ENCODE peak calls at places on chromosomes 7 and 10, in eight cellular contexts. Q is ACHN; M is MCF 10A; T is left lobe of liver; H is pancreas; U is activated CD4-positive, alpha-beta T cell treated with anti-CD3 and anti-CD28 coated beads, Interleukin-2, amount 50 U/mL, for 4 hours; E is activated CD4-positive, CD25-positive, alpha-beta regulatory T cell treated with anti-CD3 and anti-CD28 coated beads, Interleukin-2, amount 50 U/mL, for 72 hours; P is IMR-90. L is an unnamed sample.

GRCh38 chr10:31866118-31866670 is 62.4 kb downstream of the ARHGAP12 start:
- DNase-seq in Q (no peak), E (no peak), U (no peak), H (no peak), T (no peak), M (peak), P (no peak), L (no peak)

GRCh38 chr7:78530351-78530750 is 731.8 kb downstream of the PHTF2 start:
- DNase-seq in Q (peak), E (no peak), U (no peak), T (no peak), P (peak), M (peak), H (no peak), L (no peak)

GRCh38 chr7:41834805-41835694 is 132.2 kb upstream of the INHBA start:
- DNase-seq in U (no peak), T (no peak), M (no peak), P (peak), Q (no peak), E (no peak), H (no peak), L (no peak)

GRCh38 chr7:112951070-112951469 is 135.6 kb downstream of the GPR85 start:
- DNase-seq in U (no peak), H (no peak), P (no peak), M (no peak), Q (no peak), E (no peak), T (no peak), L (no peak)

GRCh38 chr10:72250666-72251065 is 23.1 kb upstream of the DDIT4 start:
- DNase-seq in T (peak), M (peak), Q (no peak), H (no peak), P (peak), E (no peak), U (no peak), L (no peak)

GRCh38 chr10:75233444-75234016 is 2.2 kb downstream of the COMTD1 start:
- DNase-seq in E (no peak), Q (no peak), P (no peak), H (no peak), U (no peak), M (peak), T (no peak), L (no peak)

GRCh38 chr7:157690833-157691382 is 354.1 kb downstream of the DNAJB6 start:
- DNase-seq in E (peak), M (no peak), T (no peak), H (no peak), P (no peak), Q (no peak), U (no peak), L (no peak)

GRCh38 chr10:27349987-27350386 is 109.4 kb upstream of the ACBD5 start:
- DNase-seq in E (no peak), Q (no peak), U (no peak), P (no peak), H (no peak), M (no peak), T (no peak), L (no peak)

L was measured in activated naive CD8-positive, alpha-beta T cell treated with anti-CD3 and anti-CD28 coated beads, Interleukin-2, amount 50 U/mL, for 16 hours.